ENCODE peak calls at places on chromosomes 5 and 9, in eight cellular contexts. W is mammary epithelial cell; T is astrocyte; R is uterus; V is CD4-positive, alpha-beta memory T cell; F is adrenal gland; P is CD4-positive, alpha-beta T cell; G is ovary. S is an unnamed sample.

GRCh38 chr5:81904166-81904565 is 67.7 kb upstream of the ATG10 start:
- DNase-seq in P (no peak), W (no peak), G (no peak), R (no peak), F (no peak), T (no peak), V (no peak), S (no peak)

GRCh38 chr9:111429175-111429574 is 55.0 kb downstream of the ECPAS start:
- DNase-seq in V (no peak), W (no peak), R (no peak), T (peak), F (no peak), G (no peak), P (no peak), S (no peak)

GRCh38 chr5:34005211-34005610 is 2.6 kb downstream of the AMACR start:
- DNase-seq in P (no peak), F (no peak), T (peak), G (no peak), V (no peak), W (no peak), R (no peak), S (no peak)

GRCh38 chr5:173746050-173746449 is 129.6 kb upstream of the BOD1 start:
- DNase-seq in P (no peak), G (no peak), W (peak), R (no peak), T (peak), V (no peak), F (no peak), S (no peak)

GRCh38 chr9:14899042-14899814 is 11.0 kb downstream of the FREM1 start:
- DNase-seq in F (no peak), P (no peak), R (no peak), G (no peak), T (no peak), W (no peak), V (no peak), S (no peak)

GRCh38 chr9:27033815-27034403 is 28.4 kb upstream of the LRRC19 start:
- DNase-seq in R (peak), F (peak), G (peak), W (peak), T (peak), P (peak), V (no peak), S (peak)

GRCh38 chr5:167030500-167031120 is 1260.8 kb upstream of the WWC1 start:
- DNase-seq in T (no peak), P (no peak), R (no peak), F (no peak), W (no peak), G (no peak), V (no peak), S (no peak)

GRCh38 chr9:101791533-101791932 is 53.1 kb upstream of the GRIN3A start:
- DNase-seq in G (no peak), V (no peak), T (no peak), P (no peak), W (no peak), R (no peak), F (no peak), S (no peak)

GRCh38 chr5:6086871-6087270 is 291.5 kb downstream of the MED10 start:
- DNase-seq in F (no peak), W (no peak), G (no peak), T (no peak), P (no peak), V (no peak), R (no peak), S (no peak)

GRCh38 chr9:107484117-107484723 is 5.3 kb downstream of the KLF4 start:
- DNase-seq in W (peak), P (no peak), F (peak), G (no peak), R (peak), V (no peak), T (peak), S (no peak)

GRCh38 chr5:66560371-66560770 is 35.8 kb upstream of the MAST4 start:
- DNase-seq in W (no peak), G (no peak), F (no peak), R (no peak), T (no peak), V (no peak), P (no peak), S (no peak)

GRCh38 chr5:76403963-76404693 is 1.0 kb downstream of the IQGAP2 start:
- DNase-seq in G (no peak), V (peak), F (peak), R (no peak), T (no peak), W (no peak), P (peak), S (no peak)

GRCh38 chr9:105295986-105296385 is 51.5 kb downstream of the SLC44A1 start:
- DNase-seq in T (no peak), W (no peak), R (no peak), V (no peak), G (no peak), P (no peak), F (no peak), S (no peak)

GRCh38 chr9:105296445-105296844 is 52.0 kb downstream of the SLC44A1 start:
- DNase-seq in T (no peak), F (no peak), P (no peak), G (no peak), R (no peak), W (no peak), V (no peak), S (no peak)

GRCh38 chr9:105293408-105293807 is 49.0 kb downstream of the SLC44A1 start:
- DNase-seq in V (no peak), G (no peak), T (no peak), P (no peak), R (no peak), W (no peak), F (no peak), S (no peak)

GRCh38 chr9:105296889-105297288 is 52.4 kb downstream of the SLC44A1 start:
- DNase-seq in W (peak), F (no peak), R (no peak), V (no peak), G (no peak), P (no peak), T (peak), S (no peak)

GRCh38 chr9:105295151-105295550 is 50.7 kb downstream of the SLC44A1 start:
- DNase-seq in P (no peak), G (no peak), T (no peak), F (no peak), R (no peak), V (no peak), W (no peak), S (no peak)
- H3K27ac ChIP-seq in P (no peak), G (no peak), T (no peak), F (no peak), R (no peak), V (no peak), W (no peak), S (peak)

GRCh38 chr5:43679214-43679613 is 76.2 kb downstream of the NNT start:
- DNase-seq in V (no peak), R (no peak), G (no peak), P (no peak), F (no peak), T (no peak), W (no peak), S (no peak)

GRCh38 chr5:43685271-43685950 is 82.4 kb downstream of the NNT start:
- DNase-seq in V (no peak), W (no peak), F (no peak), T (no peak), G (no peak), P (no peak), R (no peak), S (no peak)

GRCh38 chr5:43680286-43680685 is 77.3 kb downstream of the NNT start:
- DNase-seq in P (no peak), R (no peak), W (no peak), T (no peak), F (no peak), V (no peak), G (no peak), S (no peak)

GRCh38 chr5:43683884-43684471 is 81.0 kb downstream of the NNT start:
- DNase-seq in R (no peak), V (no peak), G (no peak), T (no peak), P (no peak), W (no peak), F (no peak), S (no peak)
- H3K27ac ChIP-seq in R (peak), V (no peak), G (no peak), T (no peak), P (no peak), W (no peak), F (peak), S (peak)

DNA sequence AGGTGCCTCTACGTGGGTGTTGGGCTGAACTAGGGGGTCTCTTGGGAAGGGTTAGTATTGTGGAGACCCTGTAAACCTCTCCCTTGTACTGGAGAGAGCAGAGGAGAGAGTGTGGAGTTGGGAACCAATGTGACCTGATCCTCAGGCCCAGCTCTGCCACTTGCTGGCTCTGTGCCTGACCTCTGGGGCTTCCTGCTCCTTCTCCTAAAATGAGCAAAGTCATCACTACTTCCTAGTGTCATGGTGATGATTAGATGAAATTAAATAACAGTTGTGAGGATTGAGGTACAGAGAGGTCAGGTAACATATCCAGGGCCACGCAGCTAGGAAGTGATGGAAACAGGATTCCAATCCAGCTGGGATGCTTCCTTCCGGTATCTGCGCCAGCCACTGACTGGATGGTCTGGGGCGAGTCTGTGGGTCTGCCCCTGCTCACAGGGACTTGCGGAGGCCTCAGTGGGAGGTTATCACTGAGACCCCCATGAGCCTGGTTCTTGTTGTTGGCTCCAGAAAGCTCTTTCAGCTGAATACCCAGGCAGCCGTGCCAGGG is 9.2 kb downstream of the GALNT10 start:
- DNase-seq in F (no peak), G (no peak), W (no peak), P (no peak), R (no peak), V (no peak), T (no peak), S (no peak)
- H3K27ac ChIP-seq in F (no peak), G (no peak), W (no peak), P (no peak), R (no peak), V (peak), T (peak), S (no peak)

GRCh38 chr9:33263131-33263935 is 1.2 kb downstream of the BAG1 start:
- DNase-seq in P (no peak), T (peak), G (peak), F (no peak), W (peak), R (no peak), V (peak), S (no peak)
- H3K27ac ChIP-seq in P (no peak), T (peak), G (no peak), F (peak), W (peak), R (peak), V (peak), S (no peak)

GRCh38 chr5:172361566-172362238 is 78.1 kb upstream of the UBTD2 start:
- DNase-seq in F (peak), W (peak), R (no peak), P (no peak), T (peak), G (no peak), V (no peak), S (peak)
- H3K27ac ChIP-seq in F (peak), W (peak), R (no peak), P (no peak), T (peak), G (no peak), V (no peak), S (no peak)

DNA sequence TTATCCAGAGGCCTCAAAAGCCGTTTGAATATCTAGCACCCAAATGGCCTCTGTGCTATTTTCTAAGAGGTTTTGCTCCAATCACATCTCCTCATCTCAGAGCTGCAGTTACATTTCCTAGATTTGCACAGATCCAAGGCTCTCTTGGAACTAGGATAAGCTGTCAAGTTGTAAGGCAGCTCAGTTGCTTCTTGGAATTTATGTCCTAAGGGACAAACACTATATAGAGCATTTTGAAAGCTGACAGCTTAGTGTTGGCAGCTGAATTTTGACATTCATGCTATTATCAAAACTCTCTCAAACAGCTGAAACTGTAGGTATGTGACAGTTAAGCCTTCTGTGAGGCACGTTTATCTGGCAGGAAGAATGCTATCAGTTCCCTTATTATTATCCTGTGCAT is 97.0 kb downstream of the MACIR start:
- DNase-seq in T (no peak), F (no peak), W (no peak), R (no peak), P (no peak), V (no peak), G (no peak), S (no peak)
- H3K27ac ChIP-seq in T (no peak), F (no peak), W (no peak), R (no peak), P (no peak), V (no peak), G (no peak), S (no peak)

GRCh38 chr5:78649816-78650561 is 1.4 kb upstream of the LHFPL2 start:
- DNase-seq in G (no peak), V (no peak), W (peak), P (no peak), R (no peak), T (peak), F (no peak), S (no peak)
- H3K27ac ChIP-seq in G (peak), V (no peak), W (no peak), P (no peak), R (peak), T (peak), F (no peak), S (peak)

DNA sequence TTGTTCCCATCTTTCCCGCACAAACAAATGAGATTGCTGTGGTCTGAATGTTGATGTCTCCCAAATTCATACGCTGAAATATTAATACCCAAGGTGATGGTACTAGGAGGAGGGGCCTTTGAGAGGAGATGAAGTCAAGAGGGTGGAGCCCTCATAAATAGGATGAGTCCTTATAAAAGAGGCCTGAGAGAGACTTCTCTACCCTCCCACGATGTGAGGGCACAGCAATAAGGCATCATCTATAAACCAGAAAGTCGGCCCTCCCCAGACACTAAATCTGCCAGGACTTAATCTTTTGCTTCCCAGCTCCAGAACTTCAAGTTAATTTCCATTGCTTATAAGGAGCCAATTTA is 170.4 kb downstream of the CTNND2 start:
- DNase-seq in F (no peak), R (no peak), W (no peak), V (no peak), T (no peak), G (no peak), P (no peak), S (no peak)
- H3K27ac ChIP-seq in F (no peak), R (no peak), W (no peak), V (no peak), T (no peak), G (no peak), P (no peak), S (no peak)

DNA sequence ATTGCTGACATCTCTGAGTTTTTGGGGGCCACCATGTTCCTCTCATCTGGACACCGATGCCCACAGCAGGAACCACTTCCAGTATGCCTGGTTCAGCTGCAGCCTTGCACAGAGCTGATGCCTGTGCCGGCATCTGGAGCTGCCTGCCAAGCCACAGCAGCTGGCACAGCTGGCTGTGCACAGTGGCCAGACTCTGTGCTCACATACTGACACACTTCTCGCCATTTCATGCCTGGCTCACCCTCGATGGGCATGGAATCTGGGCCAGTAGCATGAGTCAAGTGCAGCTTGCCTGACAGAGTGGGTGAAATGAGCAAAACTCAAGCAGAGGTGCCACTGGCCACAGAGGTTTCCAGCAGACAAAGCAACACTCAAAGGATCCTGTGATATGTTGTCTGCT is 863.4 kb downstream of the DNAH5 start:
- DNase-seq in T (no peak), V (peak), F (no peak), W (no peak), P (no peak), G (no peak), R (no peak), S (no peak)
- H3K27ac ChIP-seq in T (no peak), V (no peak), F (no peak), W (no peak), P (no peak), G (no peak), R (no peak), S (no peak)